ENCODE peak calls at places on chromosomes 13 and 19, in seven cellular contexts. Y, L, Q, C, E, W and H are unnamed samples.

GRCh38 chr13:77425705-77426104 is 98.8 kb upstream of the MYCBP2 start:
- DNase-seq in Y (no peak), L (no peak), Q (no peak), C (no peak), E (no peak), W (no peak), H (no peak)

GRCh38 chr19:19964416-19964815 is 63.7 kb downstream of the ZNF93 start:
- DNase-seq in Y (no peak), L (no peak), Q (no peak), C (no peak), E (no peak), W (no peak), H (no peak)

GRCh38 chr19:41755328-41755913 is at the start of gene CEACAM6:
- DNase-seq in Y (peak; percentile 77), L (no peak), Q (no peak), C (no peak), E (no peak), W (no peak), H (no peak)

GRCh38 chr19:48491793-48492123 is 19.9 kb downstream of the LMTK3 start:
- DNase-seq in Y (no peak), L (no peak), Q (no peak), C (no peak), E (no peak), W (no peak), H (no peak)

GRCh38 chr19:14369399-14370168 is 11.7 kb upstream of the ADGRE5 start:
- DNase-seq in Y (no peak), L (no peak), Q (no peak), C (peak; percentile 76), E (no peak), W (peak; percentile 87), H (no peak)

GRCh38 chr13:112267650-112268049 is 108.5 kb upstream of the SPACA7 start:
- DNase-seq in Y (no peak), L (no peak), Q (no peak), C (no peak), E (no peak), W (no peak), H (no peak)

GRCh38 chr19:16117594-16118033 is 5.9 kb downstream of the RAB8A start:
- DNase-seq in Y (no peak), L (no peak), Q (no peak), C (no peak), E (no peak), W (no peak), H (no peak)

GRCh38 chr19:20167020-20167644 is at the start of gene ZNF486:
- DNase-seq in Y (peak; percentile 98), L (peak; percentile 72), Q (peak; percentile 83), C (peak; percentile 93), E (peak; percentile 93), W (peak; percentile 90), H (peak; percentile 87)

GRCh38 chr19:18510216-18510615 is 11.7 kb downstream of the ELL start:
- DNase-seq in Y (no peak), L (no peak), Q (no peak), C (no peak), E (no peak), W (no peak), H (no peak)

GRCh38 chr13:27421101-27421881 is 3.1 kb upstream of the GTF3A start:
- DNase-seq in Y (no peak), L (no peak), Q (no peak), C (no peak), E (no peak), W (no peak), H (no peak)

GRCh38 chr13:47835470-47836228 is 165.4 kb downstream of the SUCLA2 start:
- DNase-seq in Y (no peak), L (no peak), Q (no peak), C (no peak), E (peak; percentile 25), W (no peak), H (no peak)

GRCh38 chr19:898663-899062 is 5.4 kb downstream of the RNU6-9 start:
- DNase-seq in Y (no peak), L (no peak), Q (no peak), C (no peak), E (no peak), W (no peak), H (no peak)

GRCh38 chr13:109669956-109670355 is 116.4 kb downstream of the IRS2 start:
- DNase-seq in Y (no peak), L (no peak), Q (no peak), C (no peak), E (no peak), W (no peak), H (no peak)

GRCh38 chr13:89053418-89053817 is 1382.2 kb downstream of the SLITRK5 start:
- DNase-seq in Y (no peak), L (no peak), Q (no peak), C (no peak), E (no peak), W (no peak), H (no peak)

GRCh38 chr19:55528030-55528801 is 8.7 kb downstream of the SBK2 start:
- DNase-seq in Y (no peak), L (no peak), Q (no peak), C (no peak), E (no peak), W (no peak), H (peak; percentile 5)

GRCh38 chr13:112887151-112887550 is 81.9 kb upstream of the MCF2L start:
- DNase-seq in Y (no peak), L (no peak), Q (no peak), C (no peak), E (no peak), W (no peak), H (no peak)

GRCh38 chr19:18433039-18433691 is 4.8 kb downstream of the ISYNA1 start:
- DNase-seq in Y (peak; percentile 58), L (no peak), Q (no peak), C (no peak), E (no peak), W (no peak), H (no peak)

GRCh38 chr13:98450495-98451167 is 126.3 kb downstream of the STK24 start:
- DNase-seq in Y (no peak), L (no peak), Q (no peak), C (peak; percentile 32), E (peak; percentile 29), W (no peak), H (peak; percentile 30)

GRCh38 chr13:53191091-53191490 is 162.5 kb downstream of the OLFM4 start:
- DNase-seq in Y (no peak), L (no peak), Q (no peak), C (peak; percentile 6), E (peak; percentile 45), W (no peak), H (no peak)

GRCh38 chr13:87779451-87779850 is 108.3 kb downstream of the SLITRK5 start:
- DNase-seq in Y (no peak), L (no peak), Q (no peak), C (peak; percentile 25), E (no peak), W (no peak), H (no peak)

GRCh38 chr13:112977525-112977924 is 8.5 kb downstream of the MCF2L start:
- DNase-seq in Y (no peak), L (no peak), Q (no peak), C (no peak), E (no peak), W (no peak), H (no peak)